ENCODE peak calls at places on chromosome 1, in four cellular contexts. Z is HepG2, K is HCT116, S is K562. H is an unnamed sample.

GRCh38 chr1:62176597-62177312 is 17.9 kb upstream of the L1TD1 start:
- DNase-seq in Z (no peak), K (no peak), S (no peak), H (no peak)

GRCh38 chr1:20574686-20575543 is 14.0 kb upstream of the CDA start:
- DNase-seq in Z (peak), K (peak), S (peak), H (peak)

GRCh38 chr1:205569411-205570172 is 62.2 kb downstream of the ELK4 start:
- DNase-seq in Z (no peak), K (no peak), S (no peak), H (no peak)

GRCh38 chr1:4752059-4752458 is 97.7 kb downstream of the AJAP1 start:
- DNase-seq in Z (no peak), K (no peak), S (no peak), H (no peak)

GRCh38 chr1:240526321-240526720 is 85.6 kb downstream of the GREM2 start:
- DNase-seq in Z (no peak), K (no peak), S (no peak), H (no peak)

GRCh38 chr1:93207211-93207610 is 26.7 kb downstream of the CCDC18 start:
- DNase-seq in Z (no peak), K (no peak), S (no peak), H (no peak)

GRCh38 chr1:15103906-15104305 is 49.6 kb upstream of the TMEM51 start:
- DNase-seq in Z (no peak), K (no peak), S (no peak), H (no peak)

GRCh38 chr1:238345837-238346236 is 455.1 kb upstream of the ZP4 start:
- DNase-seq in Z (no peak), K (no peak), S (no peak), H (no peak)

GRCh38 chr1:54118704-54119103 is 34.1 kb downstream of the CDCP2 start:
- DNase-seq in Z (no peak), K (no peak), S (no peak), H (no peak)

GRCh38 chr1:108033486-108034081 is 68.6 kb upstream of the VAV3 start:
- DNase-seq in Z (peak), K (no peak), S (no peak), H (no peak)

GRCh38 chr1:206674745-206675175 is 9.9 kb upstream of the MAPKAPK2 start:
- DNase-seq in Z (no peak), K (no peak), S (peak), H (peak)

GRCh38 chr1:219472596-219472995 is 140.3 kb downstream of the ZC3H11B start:
- DNase-seq in Z (no peak), K (no peak), S (no peak), H (no peak)

GRCh38 chr1:43367904-43368645 is at the start of gene ELOVL1:
- DNase-seq in Z (peak), K (peak), S (peak), H (peak)

GRCh38 chr1:68173283-68174172 is 58.8 kb downstream of the WLS start:
- DNase-seq in Z (no peak), K (no peak), S (no peak), H (peak)

GRCh38 chr1:220410681-220411080 is 117.3 kb upstream of the MARK1 start:
- DNase-seq in Z (no peak), K (no peak), S (no peak), H (no peak)

GRCh38 chr1:198776602-198777029 is 137.8 kb downstream of the PTPRC start:
- DNase-seq in Z (no peak), K (no peak), S (no peak), H (no peak)

GRCh38 chr1:164660415-164661174 is 101.6 kb downstream of the PBX1 start:
- DNase-seq in Z (no peak), K (no peak), S (no peak), H (no peak)

GRCh38 chr1:235781807-235782206 is 84.9 kb downstream of the LYST start:
- DNase-seq in Z (no peak), K (no peak), S (no peak), H (no peak)

GRCh38 chr1:92123868-92124267 is 43.7 kb downstream of the BTBD8 start:
- DNase-seq in Z (no peak), K (no peak), S (no peak), H (no peak)

GRCh38 chr1:19222573-19222972 is 12.5 kb upstream of the UBR4 start:
- DNase-seq in Z (no peak), K (no peak), S (no peak), H (no peak)

GRCh38 chr1:182181167-182181572 is 119.7 kb upstream of the ZNF648 start:
- DNase-seq in Z (no peak), K (peak), S (no peak), H (no peak)

GRCh38 chr1:29713857-29714256 is 477.5 kb downstream of the PTPRU start:
- DNase-seq in Z (no peak), K (no peak), S (no peak), H (no peak)

GRCh38 chr1:202106340-202107284 is 16.1 kb upstream of the GPR37L1 start:
- DNase-seq in Z (no peak), K (peak), S (peak), H (no peak)

GRCh38 chr1:186967659-186968394 is 139.1 kb downstream of the PLA2G4A start:
- DNase-seq in Z (no peak), K (no peak), S (no peak), H (no peak)

GRCh38 chr1:224494343-224494742 is 59.7 kb upstream of the WDR26 start:
- DNase-seq in Z (no peak), K (no peak), S (no peak), H (no peak)

GRCh38 chr1:25799346-25799720 is 660 bp upstream of the SELENON start:
- DNase-seq in Z (no peak), K (no peak), S (no peak), H (no peak)

GRCh38 chr1:101257500-101258325 is 20.9 kb downstream of the S1PR1 start:
- DNase-seq in Z (peak), K (no peak), S (peak), H (no peak)

GRCh38 chr1:246293366-246294121 is 213.5 kb downstream of the SMYD3 start:
- DNase-seq in Z (no peak), K (no peak), S (no peak), H (no peak)

GRCh38 chr1:183417691-183418491 is at the start of gene NMNAT2:
- DNase-seq in Z (no peak), K (no peak), S (no peak), H (no peak)

GRCh38 chr1:165153182-165153581 is 203.3 kb downstream of the LMX1A start:
- DNase-seq in Z (no peak), K (no peak), S (no peak), H (no peak)

DNA sequence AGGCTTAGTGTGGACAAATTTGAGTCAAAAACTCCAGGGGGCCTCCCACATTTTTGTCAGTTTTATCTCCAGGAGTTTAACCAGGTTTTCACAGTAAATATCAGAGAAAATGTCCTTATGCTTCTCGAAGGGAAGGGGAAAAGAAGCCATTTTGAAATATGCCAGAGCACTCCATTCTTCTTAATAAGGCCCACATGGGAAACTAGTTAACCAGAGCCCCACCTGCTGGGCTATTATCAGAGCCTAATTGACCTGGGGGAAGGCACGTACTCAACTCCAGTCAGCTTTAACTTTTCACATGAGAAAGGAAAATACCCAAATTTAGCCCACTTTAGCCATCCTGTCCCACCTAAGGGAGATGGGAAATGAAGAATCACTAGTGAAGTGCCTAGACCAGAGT is 296.3 kb downstream of the PTBP2 start:
- DNase-seq in Z (peak), K (no peak), S (no peak), H (no peak)
- TF ChIP-seq TCF7L2 in Z (no peak), K (no peak), S (no peak), H (no peak)

GRCh38 chr1:211611818-211612217 is 32.9 kb upstream of the SLC30A1 start:
- DNase-seq in Z (no peak), K (no peak), S (no peak), H (no peak)

GRCh38 chr1:211613951-211614350 is 35.0 kb upstream of the SLC30A1 start:
- DNase-seq in Z (no peak), K (no peak), S (no peak), H (no peak)

GRCh38 chr1:211614615-211615014 is 35.7 kb upstream of the SLC30A1 start:
- DNase-seq in Z (no peak), K (no peak), S (peak), H (no peak)

GRCh38 chr1:211612786-211613107 is 33.8 kb upstream of the SLC30A1 start:
- DNase-seq in Z (no peak), K (no peak), S (no peak), H (no peak)

GRCh38 chr1:211613108-211613947 is 34.4 kb upstream of the SLC30A1 start:
- DNase-seq in Z (peak), K (no peak), S (peak), H (peak)
- TF ChIP-seq TCF7L2 in Z (no peak), K (no peak), S (peak), H (no peak)

GRCh38 chr1:167263344-167263743 is 42.7 kb downstream of the POU2F1 start:
- DNase-seq in Z (no peak), K (no peak), S (no peak), H (no peak)
- TF ChIP-seq TCF7L2 in Z (no peak), K (no peak), S (no peak), H (no peak)

DNA sequence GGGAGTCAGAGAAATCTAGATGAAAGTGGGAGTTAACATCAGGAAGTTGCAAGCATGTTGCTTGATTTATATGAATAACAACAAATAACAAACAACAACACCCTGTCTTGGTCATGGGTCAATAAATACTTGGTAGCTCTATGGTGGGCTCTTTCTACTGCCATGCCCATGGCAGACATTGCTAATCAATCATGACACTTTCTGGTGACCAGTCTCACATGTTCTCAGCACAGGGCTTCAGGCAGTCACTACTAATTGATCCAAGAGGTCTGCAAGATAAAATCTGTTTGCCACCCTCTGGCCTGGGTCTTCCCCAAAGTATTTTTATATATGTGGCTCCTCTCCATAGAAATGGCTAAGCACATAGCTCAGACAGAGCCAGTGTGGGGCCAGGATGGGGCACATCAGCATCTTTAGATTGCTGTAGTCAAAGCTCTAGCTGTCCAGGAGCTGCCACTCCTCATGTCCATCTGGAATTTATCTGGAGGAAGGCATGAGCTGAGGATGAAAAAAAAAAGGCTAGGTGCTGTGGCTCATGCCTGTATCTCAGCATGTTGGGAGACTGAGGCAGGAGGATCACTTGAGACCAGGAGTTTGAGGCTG is 51.2 kb downstream of the STUM start:
- DNase-seq in Z (no peak), K (no peak), S (no peak), H (no peak)
- TF ChIP-seq TCF7L2 in Z (no peak), K (no peak), S (no peak), H (no peak)